ENCODE peak calls at places on chromosomes 6 and 20, in four cellular contexts. A is mesenchymal stem cell, Y is NCI-H187, N is PC-9. E is an unnamed sample.

GRCh38 chr20:7938058-7938457 is 2.2 kb downstream of the HAO1 start:
- DNase-seq in Y (no peak), A (no peak), N (no peak), E (no peak)

GRCh38 chr20:41537865-41538264 is 80.3 kb downstream of the CHD6 start:
- DNase-seq in A (no peak), Y (no peak), N (no peak), E (no peak)

GRCh38 chr6:157227202-157228166 is 95.8 kb downstream of the TMEM242 start:
- DNase-seq in A (no peak), Y (no peak), N (no peak), E (no peak)

GRCh38 chr6:22926613-22927348 is 357.4 kb downstream of the HDGFL1 start:
- DNase-seq in N (no peak), A (peak; percentile 26), Y (no peak), E (no peak)

GRCh38 chr6:90412538-90413369 is 116.1 kb upstream of the BACH2 start:
- DNase-seq in A (no peak), Y (no peak), N (no peak), E (no peak)

GRCh38 chr6:89281779-89282246 is 33.3 kb downstream of the GABRR2 start:
- DNase-seq in N (peak; percentile 14), A (peak; percentile 22), Y (no peak), E (no peak)

GRCh38 chr6:48280035-48280434 is 169.0 kb upstream of the PTCHD4 start:
- DNase-seq in N (no peak), A (no peak), Y (no peak), E (no peak)

GRCh38 chr20:38674178-38675133 is 49.8 kb upstream of the SLC32A1 start:
- DNase-seq in Y (no peak), A (peak; percentile 64), N (no peak), E (no peak)

GRCh38 chr20:56409521-56409920 is 2.5 kb upstream of the CASS4 start:
- DNase-seq in N (no peak), Y (no peak), A (peak; percentile 65), E (no peak)

GRCh38 chr6:127332383-127332961 is 10.9 kb downstream of the ECHDC1 start:
- DNase-seq in N (no peak), Y (no peak), A (no peak), E (no peak)

GRCh38 chr20:59724457-59725366 is 120.4 kb downstream of the PHACTR3 start:
- DNase-seq in N (no peak), A (no peak), Y (no peak), E (no peak)

GRCh38 chr6:165858571-165858970 is 195.5 kb upstream of the PDE10A start:
- DNase-seq in A (peak; percentile 16), Y (no peak), N (no peak), E (no peak)

GRCh38 chr6:17482711-17483110 is 89.3 kb downstream of the CAP2 start:
- DNase-seq in A (no peak), N (no peak), Y (no peak), E (no peak)

GRCh38 chr6:38933426-38933825 is 115.2 kb upstream of the GLP1R start:
- DNase-seq in Y (no peak), A (peak; percentile 6), N (no peak), E (no peak)

GRCh38 chr20:5569021-5569420 is 181.2 kb upstream of the SHLD1 start:
- DNase-seq in Y (peak; percentile 14), N (peak; percentile 31), A (peak; percentile 58), E (peak; percentile 14)

GRCh38 chr6:139080255-139080920 is 51.8 kb downstream of the ABRACL start:
- DNase-seq in A (no peak), N (no peak), Y (no peak), E (no peak)

GRCh38 chr20:37511605-37512275 is 9.3 kb upstream of the NNAT start:
- DNase-seq in A (peak; percentile 29), Y (no peak), N (no peak), E (peak; percentile 91)

GRCh38 chr6:155867682-155868081 is 412.0 kb upstream of the NOX3 start:
- DNase-seq in Y (no peak), A (no peak), N (no peak), E (no peak)

GRCh38 chr20:7094438-7094997 is 327.0 kb downstream of the BMP2 start:
- DNase-seq in A (peak; percentile 22), Y (peak; percentile 52), N (no peak), E (peak; percentile 3)

GRCh38 chr20:47795214-47795667 is 10.0 kb upstream of the SULF2 start:
- DNase-seq in N (peak; percentile 97), Y (no peak), A (no peak), E (no peak)

GRCh38 chr20:63059684-63060056 is 52.9 kb upstream of the BHLHE23 start:
- DNase-seq in Y (no peak), A (no peak), N (no peak), E (peak; percentile 30)

GRCh38 chr6:1610497-1611321 is 994 bp downstream of the FOXC1 start:
- DNase-seq in Y (no peak), A (no peak), N (peak; percentile 32), E (no peak)